ENCODE peak calls at places on chromosomes 2 and 18, in seven cellular contexts. J is IMR-90, B is HCT116, Q is transverse colon, H is uterus, G is adrenal gland, N is GM12891. D is an unnamed sample.
A peak's percentile ranks its signal among the peaks of the same experiment; 100 is the strongest.

GRCh38 chr2:156306821-156307220 is 25.7 kb downstream of the NR4A2 start:
- DNase-seq in J (no peak), H (no peak), Q (no peak), B (no peak), G (no peak), N (no peak), D (no peak)

GRCh38 chr18:79476031-79476917 is 80.5 kb downstream of the NFATC1 start:
- DNase-seq in N (no peak), H (no peak), G (no peak), Q (no peak), B (no peak), J (no peak), D (no peak)

GRCh38 chr2:39394427-39395002 is 42.6 kb downstream of the MAP4K3 start:
- DNase-seq in G (no peak), N (no peak), H (no peak), B (no peak), Q (no peak), J (no peak), D (no peak)

GRCh38 chr18:63130176-63130575 is 189.4 kb downstream of the BCL2 start:
- DNase-seq in G (no peak), J (no peak), H (no peak), B (no peak), N (no peak), Q (no peak), D (no peak)

GRCh38 chr2:64644240-64645013 is 9.3 kb downstream of the SERTAD2 start:
- DNase-seq in B (peak; percentile 59), J (peak; percentile 81), H (peak; percentile 84), G (peak; percentile 60), N (peak; percentile 42), Q (peak; percentile 72), D (peak; percentile 91)

GRCh38 chr18:68840554-68841263 is 42.8 kb downstream of the CCDC102B start:
- DNase-seq in N (no peak), B (peak; percentile 23), Q (no peak), J (peak; percentile 97), G (no peak), H (peak; percentile 35), D (no peak)

GRCh38 chr18:45084207-45084606 is 403.5 kb downstream of the SETBP1 start:
- DNase-seq in B (no peak), Q (no peak), H (peak; percentile 51), G (no peak), N (no peak), J (no peak), D (no peak)

GRCh38 chr2:100846716-100847115 is 26.8 kb downstream of the NPAS2 start:
- DNase-seq in G (no peak), N (no peak), H (no peak), J (no peak), Q (no peak), B (no peak), D (no peak)

GRCh38 chr2:134917219-134917957 is 1.2 kb upstream of the CCNT2 start:
- DNase-seq in B (no peak), N (no peak), Q (peak; percentile 28), H (peak; percentile 24), J (no peak), G (peak; percentile 30), D (peak; percentile 58)

GRCh38 chr18:75492897-75493296 is 65.4 kb upstream of the SMIM21 start:
- DNase-seq in Q (no peak), G (no peak), N (no peak), J (no peak), H (no peak), B (no peak), D (no peak)

GRCh38 chr2:216690451-216691209 is 4.7 kb downstream of the IGFBP5 start:
- DNase-seq in J (peak; percentile 66), B (no peak), G (no peak), H (peak; percentile 90), N (no peak), Q (no peak), D (no peak)

GRCh38 chr2:216693414-216694100 is 1.8 kb downstream of the IGFBP5 start:
- DNase-seq in N (no peak), J (no peak), Q (no peak), B (no peak), H (no peak), G (no peak), D (no peak)

GRCh38 chr2:216689397-216689796 is 6.0 kb downstream of the IGFBP5 start:
- DNase-seq in N (no peak), H (no peak), Q (no peak), J (no peak), B (no peak), G (no peak), D (no peak)

GRCh38 chr2:216692636-216693413 is 2.5 kb downstream of the IGFBP5 start:
- DNase-seq in H (peak; percentile 94), Q (peak; percentile 77), G (peak; percentile 78), B (peak; percentile 38), N (peak; percentile 67), J (peak; percentile 81), D (peak; percentile 63)

DNA sequence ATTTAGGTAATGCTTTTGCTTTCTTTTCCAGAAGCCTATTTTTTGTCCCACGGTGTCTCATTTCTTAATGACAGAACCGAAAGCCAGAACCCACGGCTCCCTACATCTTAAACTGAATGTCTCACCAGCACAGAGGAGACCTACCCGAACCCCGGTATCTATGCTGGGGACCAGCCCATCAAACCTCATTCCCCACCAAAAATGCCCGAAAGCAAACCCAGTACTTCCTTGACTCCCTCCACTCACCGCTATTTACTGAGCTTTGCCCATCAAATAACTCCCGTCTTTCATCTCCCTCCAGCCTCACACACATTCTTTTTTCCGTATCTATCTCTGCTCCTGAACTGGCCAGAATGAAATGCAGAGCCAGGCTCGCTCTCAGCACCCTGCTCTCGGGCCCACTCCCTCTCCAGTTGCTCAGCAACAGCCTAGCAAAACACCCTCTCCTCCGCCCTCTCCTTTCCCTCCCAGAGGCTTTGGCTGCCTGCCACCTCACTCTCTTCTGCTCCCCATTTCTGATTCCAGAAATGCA is 4.1 kb downstream of the IGFBP5 start:
- DNase-seq in Q (peak; percentile 65), J (peak; percentile 76), H (peak; percentile 94), N (no peak), B (no peak), G (peak; percentile 52), D (peak; percentile 79)
- TF ChIP-seq POLR2A in Q (peak; percentile 56), J (peak; percentile 51), H (no peak), N (no peak), B (no peak), G (no peak), D (no peak)

GRCh38 chr2:90209009-90209408 is 1517.5 kb downstream of the RPIA start:
- DNase-seq in B (no peak), N (no peak), G (no peak), H (no peak), J (no peak), Q (no peak), D (no peak)
- TF ChIP-seq POLR2A in B (no peak), N (no peak), G (no peak), H (no peak), J (no peak), Q (no peak), D (no peak)

GRCh38 chr2:216572582-216573578 is 60.3 kb upstream of the IGFBP2 start:
- DNase-seq in J (no peak), G (peak; percentile 47), Q (no peak), B (peak; percentile 12), H (peak; percentile 89), N (no peak), D (no peak)
- TF ChIP-seq POLR2A in J (no peak), G (no peak), Q (no peak), B (no peak), H (no peak), N (no peak), D (no peak)

GRCh38 chr2:249538-250042 is 14.2 kb downstream of the SH3YL1 start:
- DNase-seq in G (no peak), B (no peak), J (no peak), H (no peak), N (no peak), Q (no peak), D (no peak)
- TF ChIP-seq POLR2A in G (no peak), B (no peak), J (no peak), H (no peak), N (no peak), Q (no peak), D (no peak)

GRCh38 chr2:202306034-202306433 is 40.5 kb downstream of the NOP58 start:
- DNase-seq in G (no peak), J (no peak), B (no peak), H (no peak), Q (no peak), N (no peak), D (no peak)
- TF ChIP-seq POLR2A in G (no peak), J (no peak), B (no peak), H (no peak), Q (no peak), N (no peak), D (no peak)

GRCh38 chr18:5895886-5896740 is 791 bp upstream of the TMEM200C start:
- DNase-seq in N (no peak), Q (no peak), G (peak; percentile 67), B (no peak), J (peak; percentile 74), H (no peak), D (no peak)
- TF ChIP-seq POLR2A in N (no peak), Q (no peak), G (peak; percentile 84), B (no peak), J (peak; percentile 77), H (no peak), D (no peak)

GRCh38 chr2:119236796-119237195 is 13.2 kb downstream of the STEAP3 start:
- DNase-seq in N (no peak), G (no peak), H (no peak), J (no peak), Q (no peak), B (no peak), D (no peak)

GRCh38 chr2:119243621-119244020 is 20.0 kb downstream of the STEAP3 start:
- DNase-seq in G (no peak), H (no peak), J (no peak), B (no peak), N (no peak), Q (no peak), D (no peak)

GRCh38 chr2:119241205-119241532 is 17.5 kb downstream of the STEAP3 start:
- DNase-seq in B (no peak), J (no peak), N (no peak), Q (peak; percentile 24), H (no peak), G (no peak), D (no peak)

GRCh38 chr2:119242276-119243119 is 18.9 kb downstream of the STEAP3 start:
- DNase-seq in Q (no peak), B (no peak), N (no peak), G (no peak), J (no peak), H (no peak), D (no peak)

DNA sequence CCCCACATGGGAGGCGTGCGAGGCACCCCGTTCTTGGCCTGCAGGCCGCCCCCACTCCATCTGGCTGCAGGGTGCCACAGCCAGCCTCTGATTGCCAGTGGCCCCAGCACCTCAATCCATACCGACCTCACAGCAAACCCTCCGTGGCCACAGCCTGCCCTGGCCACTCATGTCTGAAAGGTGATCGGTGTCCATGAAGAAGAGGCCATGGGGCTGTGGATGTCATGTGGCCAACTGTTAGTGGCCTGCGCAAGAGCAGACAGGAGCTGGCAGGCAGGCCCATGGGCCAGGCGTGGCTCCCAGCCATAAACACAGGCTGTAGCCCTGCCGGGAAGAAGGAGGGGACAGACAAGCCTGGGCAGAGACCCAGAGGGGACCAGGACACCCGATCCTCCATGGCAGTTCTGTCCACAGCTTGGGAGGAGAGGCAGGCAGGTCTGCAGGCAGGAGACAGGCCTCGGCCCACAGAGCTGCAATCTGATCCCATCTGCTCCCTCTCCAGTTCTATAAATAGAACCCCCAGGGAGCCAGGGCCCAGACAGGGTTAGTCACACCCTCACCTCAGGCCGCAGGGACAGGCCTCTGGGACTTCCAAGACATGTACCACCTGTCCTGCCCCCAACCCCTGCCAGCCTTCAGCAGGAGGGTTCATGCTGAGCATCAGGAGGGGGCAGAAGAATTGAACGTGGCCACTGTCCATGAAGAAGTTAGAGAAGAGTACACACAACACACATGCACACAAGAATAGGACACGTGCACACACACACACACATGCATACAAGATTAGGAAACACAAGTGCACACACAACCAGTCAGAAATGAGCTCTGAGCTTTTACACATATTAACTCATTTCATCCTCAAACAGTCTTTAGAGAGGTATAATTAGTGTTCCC is 16.9 kb downstream of the STEAP3 start:
- DNase-seq in Q (peak; percentile 60), B (peak; percentile 50), H (no peak), G (peak; percentile 56), N (no peak), J (peak; percentile 83), D (no peak)
- TF ChIP-seq POLR2A in Q (no peak), B (no peak), H (no peak), G (peak; percentile 21), N (no peak), J (no peak), D (no peak)

D was measured in erythroblast.